ENCODE peak calls at places on chromosomes 3 and 15, in seven cellular contexts. One of them, this sample, is unnamed.
A peak's percentile ranks its signal among the peaks of the same experiment; 100 is the strongest.

GRCh38 chr3:46866720-46867549 is 3.7 kb upstream of the MYL3 start:
- DNase-seq in B cell: peak; percentile 85
- DNase-seq in GM12864: no peak
- DNase-seq in choroid plexus epithelial cell: peak; percentile 53
- DNase-seq in progenitor cell of endocrine pancreas: peak; percentile 66
- DNase-seq in Peyer's patch: peak; percentile 83
- DNase-seq in cardiac fibroblast: peak; percentile 61
- DNase-seq in this sample: no peak

GRCh38 chr15:90221251-90221900 is 12.4 kb downstream of the CIB1 start:
- DNase-seq in GM12864: no peak
- DNase-seq in Peyer's patch: peak; percentile 82
- DNase-seq in B cell: peak; percentile 60
- DNase-seq in cardiac fibroblast: peak; percentile 96
- DNase-seq in choroid plexus epithelial cell: peak; percentile 87
- DNase-seq in progenitor cell of endocrine pancreas: peak; percentile 37
- DNase-seq in this sample: no peak

GRCh38 chr3:52177701-52178042 is 20.3 kb upstream of the ALAS1 start:
- DNase-seq in Peyer's patch: no peak
- DNase-seq in B cell: peak; percentile 0
- DNase-seq in progenitor cell of endocrine pancreas: no peak
- DNase-seq in choroid plexus epithelial cell: no peak
- DNase-seq in GM12864: no peak
- DNase-seq in cardiac fibroblast: no peak
- DNase-seq in this sample: no peak

GRCh38 chr3:13879946-13880810 is at the start of gene WNT7A:
- DNase-seq in B cell: peak; percentile 74
- DNase-seq in Peyer's patch: no peak
- DNase-seq in choroid plexus epithelial cell: no peak
- DNase-seq in cardiac fibroblast: no peak
- DNase-seq in GM12864: no peak
- DNase-seq in progenitor cell of endocrine pancreas: peak; percentile 59
- DNase-seq in this sample: peak; percentile 37

GRCh38 chr3:172449468-172450149 is 1.4 kb upstream of the GHSR start:
- DNase-seq in GM12864: no peak
- DNase-seq in choroid plexus epithelial cell: peak; percentile 37
- DNase-seq in Peyer's patch: no peak
- DNase-seq in cardiac fibroblast: peak; percentile 39
- DNase-seq in progenitor cell of endocrine pancreas: peak; percentile 52
- DNase-seq in B cell: no peak
- DNase-seq in this sample: no peak

GRCh38 chr15:91456251-91456718 is 356.2 kb downstream of the SV2B start:
- DNase-seq in choroid plexus epithelial cell: peak; percentile 53
- DNase-seq in Peyer's patch: no peak
- DNase-seq in cardiac fibroblast: peak; percentile 1
- DNase-seq in progenitor cell of endocrine pancreas: no peak
- DNase-seq in B cell: no peak
- DNase-seq in GM12864: no peak
- DNase-seq in this sample: no peak

GRCh38 chr15:58678683-58679082 is 70.8 kb downstream of the ADAM10 start:
- DNase-seq in GM12864: no peak
- DNase-seq in Peyer's patch: no peak
- DNase-seq in B cell: no peak
- DNase-seq in cardiac fibroblast: peak; percentile 53
- DNase-seq in progenitor cell of endocrine pancreas: no peak
- DNase-seq in choroid plexus epithelial cell: peak; percentile 49
- DNase-seq in this sample: no peak

GRCh38 chr3:187746479-187747335 is 1.4 kb upstream of the BCL6 start:
- DNase-seq in choroid plexus epithelial cell: peak; percentile 67
- DNase-seq in cardiac fibroblast: peak; percentile 67
- DNase-seq in progenitor cell of endocrine pancreas: no peak
- DNase-seq in Peyer's patch: no peak
- DNase-seq in B cell: no peak
- DNase-seq in GM12864: no peak
- DNase-seq in this sample: no peak

GRCh38 chr15:57112178-57112577 is 193.7 kb downstream of the TCF12 start:
- DNase-seq in cardiac fibroblast: no peak
- DNase-seq in B cell: no peak
- DNase-seq in GM12864: no peak
- DNase-seq in choroid plexus epithelial cell: peak; percentile 26
- DNase-seq in progenitor cell of endocrine pancreas: no peak
- DNase-seq in Peyer's patch: no peak
- DNase-seq in this sample: no peak

GRCh38 chr15:58743161-58743502 is 6.4 kb downstream of the ADAM10 start:
- DNase-seq in GM12864: no peak
- DNase-seq in B cell: no peak
- DNase-seq in choroid plexus epithelial cell: no peak
- DNase-seq in cardiac fibroblast: no peak
- DNase-seq in Peyer's patch: no peak
- DNase-seq in progenitor cell of endocrine pancreas: no peak
- DNase-seq in this sample: no peak

GRCh38 chr15:51265037-51265555 is 73.3 kb downstream of the CYP19A1 start:
- DNase-seq in choroid plexus epithelial cell: no peak
- DNase-seq in cardiac fibroblast: no peak
- DNase-seq in GM12864: no peak
- DNase-seq in progenitor cell of endocrine pancreas: no peak
- DNase-seq in Peyer's patch: no peak
- DNase-seq in B cell: no peak
- DNase-seq in this sample: no peak

GRCh38 chr3:120875507-120875906 is 32.5 kb upstream of the STXBP5L start:
- DNase-seq in B cell: no peak
- DNase-seq in Peyer's patch: no peak
- DNase-seq in GM12864: no peak
- DNase-seq in cardiac fibroblast: peak; percentile 15
- DNase-seq in choroid plexus epithelial cell: no peak
- DNase-seq in progenitor cell of endocrine pancreas: no peak
- DNase-seq in this sample: no peak

GRCh38 chr3:129005526-129006303 is 4.6 kb downstream of the EFCC1 start:
- DNase-seq in Peyer's patch: no peak
- DNase-seq in choroid plexus epithelial cell: peak; percentile 66
- DNase-seq in B cell: no peak
- DNase-seq in cardiac fibroblast: peak; percentile 66
- DNase-seq in GM12864: no peak
- DNase-seq in progenitor cell of endocrine pancreas: no peak
- DNase-seq in this sample: no peak

GRCh38 chr3:108090066-108090700 is 648 bp downstream of the CD47 start:
- DNase-seq in B cell: peak; percentile 49
- DNase-seq in progenitor cell of endocrine pancreas: no peak
- DNase-seq in Peyer's patch: peak; percentile 65
- DNase-seq in cardiac fibroblast: peak; percentile 57
- DNase-seq in choroid plexus epithelial cell: peak; percentile 51
- DNase-seq in GM12864: no peak
- DNase-seq in this sample: peak; percentile 74

GRCh38 chr3:187722206-187722612 is 19.9 kb upstream of the RTP2 start:
- DNase-seq in progenitor cell of endocrine pancreas: no peak
- DNase-seq in cardiac fibroblast: no peak
- DNase-seq in choroid plexus epithelial cell: no peak
- DNase-seq in GM12864: no peak
- DNase-seq in B cell: no peak
- DNase-seq in Peyer's patch: no peak
- DNase-seq in this sample: no peak

GRCh38 chr15:79872358-79873017 is 24.3 kb downstream of the MTHFS start:
- DNase-seq in cardiac fibroblast: peak; percentile 37
- DNase-seq in progenitor cell of endocrine pancreas: no peak
- DNase-seq in Peyer's patch: no peak
- DNase-seq in GM12864: no peak
- DNase-seq in choroid plexus epithelial cell: peak; percentile 86
- DNase-seq in B cell: no peak
- DNase-seq in this sample: no peak

GRCh38 chr3:19348929-19349564 is 200.7 kb downstream of the KCNH8 start:
- DNase-seq in progenitor cell of endocrine pancreas: no peak
- DNase-seq in GM12864: no peak
- DNase-seq in choroid plexus epithelial cell: peak; percentile 33
- DNase-seq in Peyer's patch: no peak
- DNase-seq in B cell: no peak
- DNase-seq in cardiac fibroblast: peak; percentile 39
- DNase-seq in this sample: no peak

GRCh38 chr3:66567066-66567465 is 66.2 kb upstream of the LRIG1 start:
- DNase-seq in choroid plexus epithelial cell: peak; percentile 70
- DNase-seq in Peyer's patch: no peak
- DNase-seq in B cell: no peak
- DNase-seq in progenitor cell of endocrine pancreas: no peak
- DNase-seq in GM12864: no peak
- DNase-seq in cardiac fibroblast: no peak
- DNase-seq in this sample: no peak

GRCh38 chr3:161927131-161927530 is 430.5 kb downstream of the OTOL1 start:
- DNase-seq in progenitor cell of endocrine pancreas: no peak
- DNase-seq in Peyer's patch: no peak
- DNase-seq in GM12864: no peak
- DNase-seq in B cell: no peak
- DNase-seq in choroid plexus epithelial cell: no peak
- DNase-seq in cardiac fibroblast: no peak
- DNase-seq in this sample: no peak

GRCh38 chr15:56045068-56045748 is 51.8 kb upstream of the NEDD4 start:
- DNase-seq in B cell: no peak
- DNase-seq in GM12864: no peak
- DNase-seq in cardiac fibroblast: no peak
- DNase-seq in choroid plexus epithelial cell: no peak
- DNase-seq in Peyer's patch: no peak
- DNase-seq in progenitor cell of endocrine pancreas: no peak
- DNase-seq in this sample: no peak
- TF ChIP-seq CTCF in B cell: no peak
- TF ChIP-seq CTCF in GM12864: no peak
- TF ChIP-seq CTCF in cardiac fibroblast: no peak
- TF ChIP-seq CTCF in choroid plexus epithelial cell: no peak
- TF ChIP-seq CTCF in Peyer's patch: no peak
- TF ChIP-seq CTCF in progenitor cell of endocrine pancreas: no peak
- TF ChIP-seq CTCF in this sample: no peak

GRCh38 chr15:88804257-88804656 is 1.0 kb downstream of the ACAN start:
- DNase-seq in B cell: peak; percentile 25
- DNase-seq in cardiac fibroblast: no peak
- DNase-seq in choroid plexus epithelial cell: no peak
- DNase-seq in Peyer's patch: no peak
- DNase-seq in progenitor cell of endocrine pancreas: no peak
- DNase-seq in GM12864: no peak
- DNase-seq in this sample: no peak

GRCh38 chr15:88802991-88803240 is 320 bp upstream of the ACAN start:
- DNase-seq in progenitor cell of endocrine pancreas: peak; percentile 10
- DNase-seq in Peyer's patch: no peak
- DNase-seq in B cell: no peak
- DNase-seq in GM12864: no peak
- DNase-seq in cardiac fibroblast: no peak
- DNase-seq in choroid plexus epithelial cell: no peak
- DNase-seq in this sample: no peak

GRCh38 chr15:88803241-88803919 is at the start of gene ACAN:
- DNase-seq in Peyer's patch: no peak
- DNase-seq in progenitor cell of endocrine pancreas: peak; percentile 12
- DNase-seq in B cell: peak; percentile 55
- DNase-seq in cardiac fibroblast: no peak
- DNase-seq in choroid plexus epithelial cell: no peak
- DNase-seq in GM12864: no peak
- DNase-seq in this sample: no peak

GRCh38 chr15:88803920-88804247 is 648 bp downstream of the ACAN start:
- DNase-seq in GM12864: no peak
- DNase-seq in B cell: no peak
- DNase-seq in choroid plexus epithelial cell: no peak
- DNase-seq in progenitor cell of endocrine pancreas: no peak
- DNase-seq in cardiac fibroblast: no peak
- DNase-seq in Peyer's patch: no peak
- DNase-seq in this sample: no peak

DNA sequence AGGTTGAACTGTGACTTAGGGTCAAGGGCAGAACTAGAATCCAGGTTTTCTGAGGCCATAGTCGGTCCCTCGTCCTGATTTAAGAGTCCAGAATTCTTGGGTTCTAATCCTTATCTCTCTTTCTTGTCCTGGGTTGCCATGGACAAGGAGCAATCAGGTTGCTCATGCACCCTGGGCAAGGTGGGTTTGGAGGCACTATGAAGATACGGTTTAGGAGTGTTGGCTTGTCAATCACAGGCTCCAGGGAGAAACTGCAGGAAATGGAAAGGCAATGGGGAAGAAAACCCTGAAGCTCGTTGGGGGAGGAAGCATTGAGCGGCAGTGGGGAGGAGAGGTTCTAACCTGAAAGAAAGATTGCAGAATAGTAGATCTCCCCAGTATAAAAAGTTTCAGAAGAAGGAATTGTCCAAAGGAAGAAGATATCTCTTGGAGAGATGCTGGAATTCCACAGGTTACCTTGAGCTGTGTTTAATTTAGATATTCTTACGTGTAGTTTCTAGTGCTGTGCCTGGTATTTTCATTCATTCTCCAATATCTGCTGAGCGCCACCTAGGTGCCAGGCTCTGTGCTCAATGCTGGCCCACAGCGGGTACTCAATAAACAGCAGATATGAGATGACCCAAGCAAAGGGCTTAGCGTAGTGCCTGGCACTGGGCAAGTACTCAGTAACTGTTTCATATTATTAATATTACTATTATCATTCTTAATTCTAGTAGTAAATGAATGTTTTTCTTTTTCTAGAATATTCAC is 2.0 kb downstream of the ACAN start:
- DNase-seq in cardiac fibroblast: no peak
- DNase-seq in GM12864: no peak
- DNase-seq in Peyer's patch: no peak
- DNase-seq in choroid plexus epithelial cell: no peak
- DNase-seq in B cell: peak; percentile 35
- DNase-seq in progenitor cell of endocrine pancreas: no peak
- DNase-seq in this sample: no peak
- TF ChIP-seq CTCF in cardiac fibroblast: no peak
- TF ChIP-seq CTCF in GM12864: peak; percentile 5
- TF ChIP-seq CTCF in Peyer's patch: no peak
- TF ChIP-seq CTCF in choroid plexus epithelial cell: no peak
- TF ChIP-seq CTCF in B cell: no peak
- TF ChIP-seq CTCF in progenitor cell of endocrine pancreas: no peak
- TF ChIP-seq CTCF in this sample: peak; percentile 37

GRCh38 chr3:1275495-1275894 is 182.7 kb downstream of the CNTN6 start:
- DNase-seq in GM12864: no peak
- DNase-seq in progenitor cell of endocrine pancreas: no peak
- DNase-seq in choroid plexus epithelial cell: peak; percentile 4
- DNase-seq in B cell: no peak
- DNase-seq in cardiac fibroblast: no peak
- DNase-seq in Peyer's patch: no peak
- DNase-seq in this sample: no peak
- TF ChIP-seq CTCF in GM12864: peak; percentile 23
- TF ChIP-seq CTCF in progenitor cell of endocrine pancreas: peak; percentile 29
- TF ChIP-seq CTCF in choroid plexus epithelial cell: peak; percentile 35
- TF ChIP-seq CTCF in B cell: peak; percentile 37
- TF ChIP-seq CTCF in cardiac fibroblast: no peak
- TF ChIP-seq CTCF in Peyer's patch: no peak
- TF ChIP-seq CTCF in this sample: peak; percentile 30

GRCh38 chr3:39105687-39106063 is 1.8 kb downstream of the GORASP1 start:
- DNase-seq in choroid plexus epithelial cell: no peak
- DNase-seq in progenitor cell of endocrine pancreas: no peak
- DNase-seq in Peyer's patch: no peak
- DNase-seq in GM12864: no peak
- DNase-seq in B cell: no peak
- DNase-seq in cardiac fibroblast: no peak
- DNase-seq in this sample: no peak

GRCh38 chr3:39107874-39108308 is 411 bp downstream of the TTC21A start:
- DNase-seq in progenitor cell of endocrine pancreas: no peak
- DNase-seq in cardiac fibroblast: no peak
- DNase-seq in GM12864: no peak
- DNase-seq in B cell: peak; percentile 59
- DNase-seq in choroid plexus epithelial cell: no peak
- DNase-seq in Peyer's patch: no peak
- DNase-seq in this sample: no peak

GRCh38 chr3:39106281-39107055 is 959 bp downstream of the GORASP1 start:
- DNase-seq in cardiac fibroblast: peak; percentile 45
- DNase-seq in choroid plexus epithelial cell: peak; percentile 62
- DNase-seq in GM12864: no peak
- DNase-seq in progenitor cell of endocrine pancreas: no peak
- DNase-seq in B cell: no peak
- DNase-seq in Peyer's patch: no peak
- DNase-seq in this sample: no peak

GRCh38 chr3:39108309-39108708 is 829 bp downstream of the TTC21A start:
- DNase-seq in GM12864: peak; percentile 87
- DNase-seq in choroid plexus epithelial cell: no peak
- DNase-seq in B cell: peak; percentile 75
- DNase-seq in progenitor cell of endocrine pancreas: no peak
- DNase-seq in Peyer's patch: no peak
- DNase-seq in cardiac fibroblast: no peak
- DNase-seq in this sample: peak; percentile 76

GRCh38 chr3:39107056-39107873 is at the start of the genes GORASP1 and TTC21A:
- DNase-seq in cardiac fibroblast: peak; percentile 91
- DNase-seq in choroid plexus epithelial cell: peak; percentile 90
- DNase-seq in B cell: peak; percentile 86
- DNase-seq in Peyer's patch: peak; percentile 89
- DNase-seq in progenitor cell of endocrine pancreas: peak; percentile 65
- DNase-seq in GM12864: no peak
- DNase-seq in this sample: peak; percentile 70
- TF ChIP-seq CTCF in cardiac fibroblast: no peak
- TF ChIP-seq CTCF in choroid plexus epithelial cell: no peak
- TF ChIP-seq CTCF in B cell: no peak
- TF ChIP-seq CTCF in Peyer's patch: no peak
- TF ChIP-seq CTCF in progenitor cell of endocrine pancreas: peak; percentile 17
- TF ChIP-seq CTCF in GM12864: no peak
- TF ChIP-seq CTCF in this sample: no peak

This sample was measured in GM06990.